ENCODE peak calls at places on chromosomes 2 and 18, in eight cellular contexts. One of them, this sample, is unnamed.
A peak's percentile ranks its signal among the peaks of the same experiment; 100 is the strongest.

GRCh38 chr2:176567361-176567760 is 298.1 kb downstream of the MTX2 start:
- DNase-seq in activated CD8-positive, alpha-beta memory T cell treated with anti-CD3 and anti-CD28 coated beads for 48 hours: no peak
- DNase-seq in T-helper 2 cell: no peak
- DNase-seq in H9: no peak
- DNase-seq in esophagus squamous epithelium: no peak
- DNase-seq in stimulated activated CD8-positive, alpha-beta memory T cell treated with anti-CD3 and anti-CD28 coated beads, Interleukin-4, amount 100 ng/mL, for 4 hours: no peak
- DNase-seq in fibroblast of mammary gland: no peak
- DNase-seq in SK-MEL-5: no peak
- DNase-seq in this sample: no peak

GRCh38 chr2:10934308-10934978 is 22.7 kb downstream of the KCNF1 start:
- DNase-seq in activated CD8-positive, alpha-beta memory T cell treated with anti-CD3 and anti-CD28 coated beads for 48 hours: no peak
- DNase-seq in T-helper 2 cell: no peak
- DNase-seq in H9: no peak
- DNase-seq in esophagus squamous epithelium: no peak
- DNase-seq in stimulated activated CD8-positive, alpha-beta memory T cell treated with anti-CD3 and anti-CD28 coated beads, Interleukin-4, amount 100 ng/mL, for 4 hours: no peak
- DNase-seq in fibroblast of mammary gland: no peak
- DNase-seq in SK-MEL-5: no peak
- DNase-seq in this sample: no peak

GRCh38 chr2:157991932-157992331 is 109.7 kb upstream of the UPP2 start:
- DNase-seq in activated CD8-positive, alpha-beta memory T cell treated with anti-CD3 and anti-CD28 coated beads for 48 hours: no peak
- DNase-seq in T-helper 2 cell: no peak
- DNase-seq in H9: no peak
- DNase-seq in esophagus squamous epithelium: no peak
- DNase-seq in stimulated activated CD8-positive, alpha-beta memory T cell treated with anti-CD3 and anti-CD28 coated beads, Interleukin-4, amount 100 ng/mL, for 4 hours: no peak
- DNase-seq in fibroblast of mammary gland: no peak
- DNase-seq in SK-MEL-5: no peak
- DNase-seq in this sample: no peak

GRCh38 chr18:820591-821170 is 8.6 kb upstream of the YES1 start:
- DNase-seq in activated CD8-positive, alpha-beta memory T cell treated with anti-CD3 and anti-CD28 coated beads for 48 hours: no peak
- DNase-seq in T-helper 2 cell: no peak
- DNase-seq in H9: no peak
- DNase-seq in esophagus squamous epithelium: no peak
- DNase-seq in stimulated activated CD8-positive, alpha-beta memory T cell treated with anti-CD3 and anti-CD28 coated beads, Interleukin-4, amount 100 ng/mL, for 4 hours: no peak
- DNase-seq in fibroblast of mammary gland: no peak
- DNase-seq in SK-MEL-5: no peak
- DNase-seq in this sample: no peak

GRCh38 chr2:121345887-121346286 is 60.9 kb upstream of the TFCP2L1 start:
- DNase-seq in activated CD8-positive, alpha-beta memory T cell treated with anti-CD3 and anti-CD28 coated beads for 48 hours: no peak
- DNase-seq in T-helper 2 cell: no peak
- DNase-seq in H9: no peak
- DNase-seq in esophagus squamous epithelium: no peak
- DNase-seq in stimulated activated CD8-positive, alpha-beta memory T cell treated with anti-CD3 and anti-CD28 coated beads, Interleukin-4, amount 100 ng/mL, for 4 hours: no peak
- DNase-seq in fibroblast of mammary gland: no peak
- DNase-seq in SK-MEL-5: no peak
- DNase-seq in this sample: no peak

GRCh38 chr2:49154891-49155290 is 576 bp upstream of the FSHR start:
- DNase-seq in activated CD8-positive, alpha-beta memory T cell treated with anti-CD3 and anti-CD28 coated beads for 48 hours: no peak
- DNase-seq in T-helper 2 cell: no peak
- DNase-seq in H9: no peak
- DNase-seq in esophagus squamous epithelium: no peak
- DNase-seq in stimulated activated CD8-positive, alpha-beta memory T cell treated with anti-CD3 and anti-CD28 coated beads, Interleukin-4, amount 100 ng/mL, for 4 hours: no peak
- DNase-seq in fibroblast of mammary gland: no peak
- DNase-seq in SK-MEL-5: no peak
- DNase-seq in this sample: no peak

GRCh38 chr2:101982630-101983029 is 9.1 kb upstream of the IL1R2 start:
- DNase-seq in activated CD8-positive, alpha-beta memory T cell treated with anti-CD3 and anti-CD28 coated beads for 48 hours: no peak
- DNase-seq in T-helper 2 cell: no peak
- DNase-seq in H9: no peak
- DNase-seq in esophagus squamous epithelium: no peak
- DNase-seq in stimulated activated CD8-positive, alpha-beta memory T cell treated with anti-CD3 and anti-CD28 coated beads, Interleukin-4, amount 100 ng/mL, for 4 hours: no peak
- DNase-seq in fibroblast of mammary gland: no peak
- DNase-seq in SK-MEL-5: no peak
- DNase-seq in this sample: no peak

GRCh38 chr2:1512321-1513289 is 99.3 kb downstream of the TPO start:
- DNase-seq in activated CD8-positive, alpha-beta memory T cell treated with anti-CD3 and anti-CD28 coated beads for 48 hours: no peak
- DNase-seq in T-helper 2 cell: no peak
- DNase-seq in H9: no peak
- DNase-seq in esophagus squamous epithelium: no peak
- DNase-seq in stimulated activated CD8-positive, alpha-beta memory T cell treated with anti-CD3 and anti-CD28 coated beads, Interleukin-4, amount 100 ng/mL, for 4 hours: no peak
- DNase-seq in fibroblast of mammary gland: no peak
- DNase-seq in SK-MEL-5: no peak
- DNase-seq in this sample: no peak

GRCh38 chr2:205566556-205567061 is 115.7 kb upstream of the NRP2 start:
- DNase-seq in activated CD8-positive, alpha-beta memory T cell treated with anti-CD3 and anti-CD28 coated beads for 48 hours: no peak
- DNase-seq in T-helper 2 cell: no peak
- DNase-seq in H9: no peak
- DNase-seq in esophagus squamous epithelium: no peak
- DNase-seq in stimulated activated CD8-positive, alpha-beta memory T cell treated with anti-CD3 and anti-CD28 coated beads, Interleukin-4, amount 100 ng/mL, for 4 hours: no peak
- DNase-seq in fibroblast of mammary gland: no peak
- DNase-seq in SK-MEL-5: no peak
- DNase-seq in this sample: no peak

GRCh38 chr18:56641714-56642331 is 3.4 kb upstream of the TXNL1 start:
- DNase-seq in activated CD8-positive, alpha-beta memory T cell treated with anti-CD3 and anti-CD28 coated beads for 48 hours: no peak
- DNase-seq in T-helper 2 cell: no peak
- DNase-seq in H9: no peak
- DNase-seq in esophagus squamous epithelium: no peak
- DNase-seq in stimulated activated CD8-positive, alpha-beta memory T cell treated with anti-CD3 and anti-CD28 coated beads, Interleukin-4, amount 100 ng/mL, for 4 hours: no peak
- DNase-seq in fibroblast of mammary gland: peak; percentile 63
- DNase-seq in SK-MEL-5: peak; percentile 10
- DNase-seq in this sample: peak; percentile 8

GRCh38 chr18:6382968-6383367 is 31.7 kb downstream of the L3MBTL4 start:
- DNase-seq in activated CD8-positive, alpha-beta memory T cell treated with anti-CD3 and anti-CD28 coated beads for 48 hours: no peak
- DNase-seq in T-helper 2 cell: no peak
- DNase-seq in H9: peak; percentile 45
- DNase-seq in esophagus squamous epithelium: no peak
- DNase-seq in stimulated activated CD8-positive, alpha-beta memory T cell treated with anti-CD3 and anti-CD28 coated beads, Interleukin-4, amount 100 ng/mL, for 4 hours: no peak
- DNase-seq in fibroblast of mammary gland: no peak
- DNase-seq in SK-MEL-5: no peak
- DNase-seq in this sample: no peak

This sample was measured in Caki2.